ENCODE peak calls at places on chromosomes 16 and 17, in nine cellular contexts. T is prostate gland; H is naive thymus-derived CD4-positive, alpha-beta T cell; J is pancreas; E is CD8-positive, alpha-beta T cell; U is Peyer's patch; A is heart left ventricle; O is uterus; F is neuronal stem cell. B is an unnamed sample. For H3K9me3, the result is how much of the 10 kb centered on the place peaks cover.

GRCh38 chr17:27621557-27621956 is 9.4 kb upstream of the LGALS9 start:
- DNase-seq in F (no peak), O (no peak), A (no peak), H (no peak), U (no peak), T (no peak), E (no peak), J (no peak), B (no peak)

GRCh38 chr17:77358801-77359716 is 218.3 kb downstream of the SEC14L1 start:
- DNase-seq in T (no peak), A (no peak), F (no peak), J (peak), O (peak), U (peak), E (peak), H (no peak), B (peak)

GRCh38 chr17:41666336-41666680 is 22.4 kb upstream of the EIF1 start:
- DNase-seq in O (no peak), E (no peak), F (peak), J (peak), H (no peak), U (peak), A (peak), T (no peak), B (no peak)

GRCh38 chr17:6603746-6604325 is 36.7 kb downstream of the KIAA0753 start:
- DNase-seq in U (no peak), E (no peak), T (peak), H (no peak), J (no peak), O (no peak), A (peak), F (no peak), B (peak)

GRCh38 chr17:68101992-68102758 is 66.6 kb downstream of the KPNA2 start:
- DNase-seq in A (no peak), E (peak), H (peak), T (peak), U (peak), F (no peak), J (peak), O (no peak), B (peak)

GRCh38 chr17:28899212-28899815 is 1.8 kb upstream of the FLOT2 start:
- DNase-seq in J (no peak), T (no peak), F (no peak), U (no peak), E (no peak), H (no peak), A (no peak), O (no peak), B (no peak)

GRCh38 chr17:80727409-80727755 is 182.7 kb downstream of the RPTOR start:
- DNase-seq in F (no peak), T (no peak), H (no peak), O (no peak), E (no peak), J (no peak), U (no peak), A (no peak), B (no peak)

GRCh38 chr16:77298638-77299360 is 99.6 kb downstream of the SYCE1L start:
- DNase-seq in U (no peak), T (no peak), H (no peak), E (no peak), F (no peak), J (no peak), O (peak), A (no peak), B (peak)

GRCh38 chr17:40490289-40490853 is 11.1 kb downstream of the TNS4 start:
- DNase-seq in H (no peak), O (peak), J (no peak), F (no peak), E (no peak), T (peak), U (peak), A (peak), B (no peak)

GRCh38 chr17:61000911-61001310 is 323.3 kb downstream of the BCAS3 start:
- DNase-seq in A (no peak), O (no peak), T (no peak), U (no peak), H (no peak), J (no peak), F (no peak), E (no peak), B (peak)

GRCh38 chr16:87533061-87533460 is 40.2 kb upstream of the ZCCHC14 start:
- DNase-seq in T (no peak), H (no peak), U (no peak), E (no peak), O (no peak), A (no peak), F (no peak), J (no peak), B (no peak)
- H3K9me3 ChIP-seq in T (under half), H (under half), U (under half), E (under half), O (under half), A (under half), F (under half), J (under half), B (under half)

GRCh38 chr16:35364263-35364662 is 1904.9 kb downstream of the TP53TG3F start:
- DNase-seq in E (no peak), T (no peak), U (no peak), J (no peak), O (no peak), F (no peak), A (no peak), H (no peak), B (no peak)
- H3K9me3 ChIP-seq in E (under half), T (under half), U (under half), J (under half), O (under half), F (under half), A (under half), H (under half), B (under half)

GRCh38 chr16:31920373-31920772 is 46.8 kb downstream of the ZNF267 start:
- DNase-seq in T (no peak), F (no peak), H (no peak), A (no peak), O (no peak), U (no peak), E (no peak), J (no peak), B (no peak)

GRCh38 chr16:31913668-31914067 is 40.1 kb downstream of the ZNF267 start:
- DNase-seq in J (no peak), E (no peak), F (no peak), A (no peak), U (no peak), O (no peak), T (no peak), H (no peak), B (no peak)

GRCh38 chr16:31916056-31916488 is 42.5 kb downstream of the ZNF267 start:
- DNase-seq in O (no peak), T (no peak), F (no peak), A (no peak), U (no peak), J (no peak), E (no peak), H (no peak), B (no peak)
- H3K9me3 ChIP-seq in O (under half), T (under half), F (half or more), A (half or more), U (under half), J (under half), E (half or more), H (half or more), B (half or more)

DNA sequence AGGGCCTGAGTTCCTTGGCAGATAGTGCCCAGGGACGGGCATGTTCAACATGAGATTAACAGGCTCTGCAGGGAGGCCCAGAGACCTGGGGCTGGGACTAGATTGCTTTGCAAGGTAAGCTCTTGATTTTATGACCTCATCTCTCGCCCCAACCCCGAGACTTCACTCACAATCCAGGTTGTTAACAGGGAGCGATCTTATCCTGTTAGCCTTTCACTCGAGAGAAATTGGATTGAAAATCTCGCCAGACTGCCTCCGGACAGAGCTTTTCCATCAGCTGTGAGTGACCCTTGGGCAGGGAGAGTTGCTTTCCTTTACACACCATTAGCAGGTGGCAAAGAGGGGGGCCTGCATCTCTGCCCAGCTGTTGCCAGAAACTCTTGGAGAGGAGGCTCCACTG is 521.7 kb upstream of the EEF2KMT start:
- DNase-seq in E (no peak), U (no peak), J (no peak), F (no peak), A (no peak), T (no peak), H (no peak), O (no peak), B (no peak)
- H3K9me3 ChIP-seq in E (under half), U (under half), J (under half), F (under half), A (under half), T (under half), H (under half), O (under half), B (under half)

DNA sequence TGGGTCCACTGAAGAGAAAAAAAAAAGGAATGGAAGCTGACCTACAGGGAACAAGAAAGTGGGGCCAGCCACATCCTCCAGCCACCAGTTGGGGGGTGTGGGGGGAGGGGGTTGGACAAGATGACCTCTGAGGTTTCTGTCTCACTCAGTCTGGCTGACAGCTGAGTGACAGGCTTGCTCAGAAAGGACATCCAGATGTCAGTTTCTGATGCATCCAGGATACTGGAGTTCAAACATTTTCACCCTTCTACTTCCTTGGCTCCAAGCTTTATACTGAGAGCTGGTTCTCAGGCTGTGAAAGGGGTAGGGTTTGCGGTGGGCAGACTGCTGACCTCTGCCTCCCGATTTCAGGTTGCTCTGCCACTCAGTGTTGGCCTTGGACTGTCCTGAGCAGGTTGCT is 2178.3 kb downstream of the TP53TG3F start:
- DNase-seq in J (no peak), U (no peak), T (no peak), O (no peak), F (no peak), E (no peak), H (no peak), A (no peak), B (no peak)
- H3K9me3 ChIP-seq in J (under half), U (under half), T (under half), O (under half), F (under half), E (under half), H (under half), A (under half), B (under half)

DNA sequence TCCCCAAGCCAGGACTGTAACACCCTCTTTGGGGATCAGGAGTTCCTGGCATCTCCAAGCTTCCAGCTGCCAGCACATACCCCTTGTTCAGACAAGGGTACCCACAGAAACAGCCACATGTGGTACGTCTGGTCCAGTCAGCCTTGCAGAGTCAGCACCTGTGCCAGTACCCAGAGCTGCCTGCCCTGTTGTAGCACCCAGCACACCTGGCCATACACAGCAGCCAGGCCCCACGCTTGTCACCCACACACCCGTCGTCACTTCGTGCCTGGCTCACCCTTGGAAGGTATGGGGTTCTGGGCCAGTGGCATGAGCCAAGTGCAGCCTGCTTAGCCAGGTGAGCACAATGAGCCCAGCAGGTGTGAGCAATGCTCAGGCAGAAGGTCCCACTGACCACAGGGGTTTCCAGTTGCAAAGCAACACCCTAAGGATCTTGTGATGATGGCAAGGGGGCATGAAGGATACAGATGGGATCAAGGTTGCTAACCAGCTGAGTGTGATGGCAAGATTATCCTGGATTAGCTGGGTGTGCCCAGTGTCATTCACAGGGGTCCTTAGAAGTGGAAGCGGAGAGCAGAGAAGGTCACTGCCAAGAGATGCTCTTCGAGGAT is 202.3 kb downstream of the CPPED1 start:
- DNase-seq in A (no peak), U (peak), O (no peak), J (no peak), F (no peak), H (no peak), E (no peak), T (no peak), B (no peak)
- H3K9me3 ChIP-seq in A (under half), U (under half), O (under half), J (under half), F (under half), H (under half), E (under half), T (under half), B (under half)

GRCh38 chr17:22718689-22719088 is 1026.4 kb downstream of the KCNJ18 start:
- DNase-seq in U (no peak), A (no peak), J (no peak), T (no peak), H (no peak), E (no peak), O (no peak), F (no peak), B (no peak)
- H3K9me3 ChIP-seq in U (under half), A (under half), J (under half), T (under half), H (under half), E (under half), O (under half), F (under half), B (under half)

DNA sequence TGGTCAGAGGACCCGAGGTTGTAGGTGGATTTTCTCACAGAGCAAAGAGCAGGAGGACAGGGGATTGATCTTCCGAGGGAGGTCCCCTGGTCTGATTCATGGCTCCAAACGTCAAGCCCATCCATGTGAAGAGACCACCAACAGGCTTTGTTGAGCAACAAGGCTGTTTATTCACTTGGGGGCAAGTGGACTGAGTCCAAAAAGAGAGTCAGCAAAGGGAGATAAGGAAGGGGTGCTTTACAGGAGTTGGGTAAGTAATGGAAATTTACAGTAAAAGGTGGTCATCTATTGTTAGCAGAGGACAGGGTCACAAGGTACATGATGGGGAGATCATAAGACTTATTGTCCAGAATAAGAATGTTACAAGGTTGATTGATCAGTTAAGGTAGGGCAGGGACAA is 2285.8 kb downstream of the TP53TG3F start:
- DNase-seq in O (no peak), J (no peak), H (no peak), E (peak), T (no peak), F (no peak), U (no peak), A (no peak), B (peak)
- H3K9me3 ChIP-seq in O (under half), J (under half), H (under half), E (under half), T (under half), F (under half), U (under half), A (under half), B (under half)